ENCODE peak calls at places on chromosomes 6 and 20, in eight cellular contexts. One of them, this sample, is unnamed.

GRCh38 chr20:20763652-20764051 is 51.2 kb upstream of the RALGAPA2 start:
- DNase-seq in kidney epithelial cell: no peak
- DNase-seq in AG10803: no peak
- DNase-seq in AG04449: no peak
- DNase-seq in choroid plexus epithelial cell: no peak
- DNase-seq in endothelial cell: no peak
- DNase-seq in nephron progenitor cell: no peak
- DNase-seq in neural progenitor cell: no peak
- DNase-seq in this sample: no peak

GRCh38 chr20:50415516-50416268 is 94.5 kb upstream of the PTPN1 start:
- DNase-seq in kidney epithelial cell: no peak
- DNase-seq in AG10803: peak
- DNase-seq in AG04449: no peak
- DNase-seq in choroid plexus epithelial cell: peak
- DNase-seq in endothelial cell: no peak
- DNase-seq in nephron progenitor cell: peak
- DNase-seq in neural progenitor cell: peak
- DNase-seq in this sample: no peak

GRCh38 chr20:57478176-57478575 is 46.8 kb downstream of the CTCFL start:
- DNase-seq in kidney epithelial cell: no peak
- DNase-seq in AG10803: no peak
- DNase-seq in AG04449: no peak
- DNase-seq in choroid plexus epithelial cell: no peak
- DNase-seq in endothelial cell: no peak
- DNase-seq in nephron progenitor cell: no peak
- DNase-seq in neural progenitor cell: no peak
- DNase-seq in this sample: no peak

GRCh38 chr6:36040958-36041357 is 13.3 kb downstream of the MAPK14 start:
- DNase-seq in kidney epithelial cell: no peak
- DNase-seq in AG10803: no peak
- DNase-seq in AG04449: no peak
- DNase-seq in choroid plexus epithelial cell: no peak
- DNase-seq in endothelial cell: no peak
- DNase-seq in nephron progenitor cell: no peak
- DNase-seq in neural progenitor cell: no peak
- DNase-seq in this sample: no peak

GRCh38 chr6:90227693-90228092 is 69.0 kb downstream of the BACH2 start:
- DNase-seq in kidney epithelial cell: no peak
- DNase-seq in AG10803: peak
- DNase-seq in AG04449: no peak
- DNase-seq in choroid plexus epithelial cell: no peak
- DNase-seq in endothelial cell: no peak
- DNase-seq in nephron progenitor cell: no peak
- DNase-seq in neural progenitor cell: no peak
- DNase-seq in this sample: no peak

GRCh38 chr6:44442833-44443444 is 55.4 kb downstream of the CDC5L start:
- DNase-seq in kidney epithelial cell: no peak
- DNase-seq in AG10803: no peak
- DNase-seq in AG04449: no peak
- DNase-seq in choroid plexus epithelial cell: no peak
- DNase-seq in endothelial cell: no peak
- DNase-seq in nephron progenitor cell: no peak
- DNase-seq in neural progenitor cell: no peak
- DNase-seq in this sample: no peak

GRCh38 chr6:43093361-43094289 is 17.5 kb downstream of the PTK7 start:
- DNase-seq in kidney epithelial cell: no peak
- DNase-seq in AG10803: peak
- DNase-seq in AG04449: no peak
- DNase-seq in choroid plexus epithelial cell: peak
- DNase-seq in endothelial cell: no peak
- DNase-seq in nephron progenitor cell: no peak
- DNase-seq in neural progenitor cell: no peak
- DNase-seq in this sample: no peak

GRCh38 chr20:63100926-63101699 is 94.3 kb upstream of the BHLHE23 start:
- DNase-seq in kidney epithelial cell: no peak
- DNase-seq in AG10803: no peak
- DNase-seq in AG04449: no peak
- DNase-seq in choroid plexus epithelial cell: no peak
- DNase-seq in endothelial cell: no peak
- DNase-seq in nephron progenitor cell: peak
- DNase-seq in neural progenitor cell: no peak
- DNase-seq in this sample: no peak

GRCh38 chr20:356745-357144 is 9.8 kb downstream of the NRSN2 start:
- DNase-seq in kidney epithelial cell: no peak
- DNase-seq in AG10803: no peak
- DNase-seq in AG04449: no peak
- DNase-seq in choroid plexus epithelial cell: no peak
- DNase-seq in endothelial cell: no peak
- DNase-seq in nephron progenitor cell: no peak
- DNase-seq in neural progenitor cell: no peak
- DNase-seq in this sample: no peak

GRCh38 chr6:2875840-2876207 is 27.3 kb downstream of the SERPINB9 start:
- DNase-seq in kidney epithelial cell: no peak
- DNase-seq in AG10803: no peak
- DNase-seq in AG04449: no peak
- DNase-seq in choroid plexus epithelial cell: peak
- DNase-seq in endothelial cell: no peak
- DNase-seq in nephron progenitor cell: peak
- DNase-seq in neural progenitor cell: peak
- DNase-seq in this sample: peak

GRCh38 chr6:44606506-44606905 is 219.0 kb downstream of the CDC5L start:
- DNase-seq in kidney epithelial cell: no peak
- DNase-seq in AG10803: peak
- DNase-seq in AG04449: no peak
- DNase-seq in choroid plexus epithelial cell: peak
- DNase-seq in endothelial cell: no peak
- DNase-seq in nephron progenitor cell: no peak
- DNase-seq in neural progenitor cell: no peak
- DNase-seq in this sample: no peak

GRCh38 chr6:10180138-10181074 is 234.5 kb downstream of the TFAP2A start:
- DNase-seq in kidney epithelial cell: no peak
- DNase-seq in AG10803: no peak
- DNase-seq in AG04449: no peak
- DNase-seq in choroid plexus epithelial cell: no peak
- DNase-seq in endothelial cell: no peak
- DNase-seq in nephron progenitor cell: no peak
- DNase-seq in neural progenitor cell: no peak
- DNase-seq in this sample: no peak

GRCh38 chr20:29300579-29301551 is 1956.6 kb upstream of the DEFB115 start:
- DNase-seq in kidney epithelial cell: no peak
- DNase-seq in AG10803: no peak
- DNase-seq in AG04449: no peak
- DNase-seq in choroid plexus epithelial cell: no peak
- DNase-seq in endothelial cell: no peak
- DNase-seq in nephron progenitor cell: no peak
- DNase-seq in neural progenitor cell: no peak
- DNase-seq in this sample: no peak

GRCh38 chr6:111122458-111123286 is 35.4 kb downstream of the SLC16A10 start:
- DNase-seq in kidney epithelial cell: no peak
- DNase-seq in AG10803: no peak
- DNase-seq in AG04449: no peak
- DNase-seq in choroid plexus epithelial cell: no peak
- DNase-seq in endothelial cell: no peak
- DNase-seq in nephron progenitor cell: no peak
- DNase-seq in neural progenitor cell: peak
- DNase-seq in this sample: no peak

GRCh38 chr6:110517034-110517433 is 40.6 kb upstream of the SLC22A16 start:
- DNase-seq in kidney epithelial cell: no peak
- DNase-seq in AG10803: no peak
- DNase-seq in AG04449: no peak
- DNase-seq in choroid plexus epithelial cell: no peak
- DNase-seq in endothelial cell: no peak
- DNase-seq in nephron progenitor cell: no peak
- DNase-seq in neural progenitor cell: no peak
- DNase-seq in this sample: no peak

GRCh38 chr6:143583542-143584330 is 72.2 kb upstream of the FUCA2 start:
- DNase-seq in kidney epithelial cell: no peak
- DNase-seq in AG10803: peak
- DNase-seq in AG04449: no peak
- DNase-seq in choroid plexus epithelial cell: peak
- DNase-seq in endothelial cell: no peak
- DNase-seq in nephron progenitor cell: no peak
- DNase-seq in neural progenitor cell: no peak
- DNase-seq in this sample: no peak

GRCh38 chr20:32510601-32511357 is 74.4 kb downstream of the NOL4L start:
- DNase-seq in kidney epithelial cell: no peak
- DNase-seq in AG10803: no peak
- DNase-seq in AG04449: no peak
- DNase-seq in choroid plexus epithelial cell: peak
- DNase-seq in endothelial cell: peak
- DNase-seq in nephron progenitor cell: peak
- DNase-seq in neural progenitor cell: no peak
- DNase-seq in this sample: no peak

GRCh38 chr6:63486196-63486595 is 86.1 kb upstream of the LOC128125822 start:
- DNase-seq in kidney epithelial cell: no peak
- DNase-seq in AG10803: no peak
- DNase-seq in AG04449: no peak
- DNase-seq in choroid plexus epithelial cell: no peak
- DNase-seq in endothelial cell: no peak
- DNase-seq in nephron progenitor cell: no peak
- DNase-seq in neural progenitor cell: no peak
- DNase-seq in this sample: no peak

GRCh38 chr6:122202576-122203137 is 196.8 kb upstream of the HSF2 start:
- DNase-seq in kidney epithelial cell: no peak
- DNase-seq in AG10803: peak
- DNase-seq in AG04449: no peak
- DNase-seq in choroid plexus epithelial cell: no peak
- DNase-seq in endothelial cell: no peak
- DNase-seq in nephron progenitor cell: no peak
- DNase-seq in neural progenitor cell: no peak
- DNase-seq in this sample: no peak

GRCh38 chr6:134063966-134064445 is 11.6 kb upstream of the SLC2A12 start:
- DNase-seq in kidney epithelial cell: peak
- DNase-seq in AG10803: peak
- DNase-seq in AG04449: peak
- DNase-seq in choroid plexus epithelial cell: peak
- DNase-seq in endothelial cell: peak
- DNase-seq in nephron progenitor cell: peak
- DNase-seq in neural progenitor cell: peak
- DNase-seq in this sample: no peak

DNA sequence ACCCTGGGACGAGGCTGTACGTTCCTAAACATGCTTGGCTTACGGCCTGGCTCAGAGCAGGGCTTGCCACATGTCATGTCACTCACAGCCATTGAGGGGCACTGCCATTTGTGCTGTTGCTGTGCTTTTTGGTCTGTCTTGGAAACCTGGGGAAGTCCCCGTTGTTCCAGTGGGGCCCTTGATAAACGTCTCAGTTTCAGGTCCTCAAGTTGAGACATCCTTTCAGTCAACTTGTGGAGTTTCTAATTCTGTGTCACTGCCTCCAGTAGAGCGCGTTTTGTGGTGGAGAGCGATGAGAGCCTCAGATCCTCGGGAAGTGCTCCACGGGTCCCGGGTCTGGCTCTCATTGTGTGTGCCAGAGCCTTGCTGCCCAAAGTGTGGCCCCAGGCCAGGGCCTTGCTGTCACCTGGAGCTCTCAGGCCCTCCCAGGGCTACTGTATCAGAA is 43.0 kb upstream of the CCR6 start:
- DNase-seq in kidney epithelial cell: no peak
- DNase-seq in AG10803: no peak
- DNase-seq in AG04449: no peak
- DNase-seq in choroid plexus epithelial cell: no peak
- DNase-seq in endothelial cell: no peak
- DNase-seq in nephron progenitor cell: no peak
- DNase-seq in neural progenitor cell: no peak
- DNase-seq in this sample: peak
- TF ChIP-seq CTCF in kidney epithelial cell: no peak
- TF ChIP-seq CTCF in AG10803: no peak
- TF ChIP-seq CTCF in AG04449: no peak
- TF ChIP-seq CTCF in choroid plexus epithelial cell: no peak
- TF ChIP-seq CTCF in endothelial cell: no peak
- TF ChIP-seq CTCF in nephron progenitor cell: no peak
- TF ChIP-seq CTCF in neural progenitor cell: peak
- TF ChIP-seq CTCF in this sample: peak

DNA sequence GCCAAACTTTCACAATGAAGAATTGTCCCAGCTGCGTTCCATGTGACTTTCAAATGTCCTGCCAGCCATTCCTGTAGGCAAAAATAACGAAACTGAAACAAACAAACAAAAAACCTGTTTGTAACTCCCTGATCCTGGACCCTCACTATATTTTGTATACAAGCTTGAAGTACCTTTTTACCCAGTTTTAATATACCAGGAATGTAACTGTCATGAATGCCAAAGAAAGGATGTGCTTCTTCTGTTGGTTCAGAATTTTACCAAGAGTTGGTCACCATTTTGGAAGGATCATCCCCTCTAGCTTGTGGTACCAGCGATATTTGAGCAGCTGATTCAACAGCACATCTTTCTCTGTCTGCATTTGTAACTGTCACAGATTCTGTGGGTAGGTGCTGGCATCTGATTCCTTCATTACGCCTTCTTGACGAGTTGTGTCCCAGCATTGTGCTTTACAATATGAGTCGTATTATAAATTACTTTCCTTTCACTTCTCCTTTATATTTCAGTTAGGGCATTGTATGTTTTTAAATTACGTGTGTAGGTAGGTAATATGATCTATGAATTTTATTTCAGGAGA is 93.9 kb downstream of the DLGAP4 start:
- DNase-seq in kidney epithelial cell: no peak
- DNase-seq in AG10803: no peak
- DNase-seq in AG04449: no peak
- DNase-seq in choroid plexus epithelial cell: no peak
- DNase-seq in endothelial cell: no peak
- DNase-seq in nephron progenitor cell: no peak
- DNase-seq in neural progenitor cell: no peak
- DNase-seq in this sample: no peak
- TF ChIP-seq CTCF in kidney epithelial cell: no peak
- TF ChIP-seq CTCF in AG10803: no peak
- TF ChIP-seq CTCF in AG04449: no peak
- TF ChIP-seq CTCF in choroid plexus epithelial cell: no peak
- TF ChIP-seq CTCF in endothelial cell: no peak
- TF ChIP-seq CTCF in nephron progenitor cell: no peak
- TF ChIP-seq CTCF in neural progenitor cell: no peak
- TF ChIP-seq CTCF in this sample: no peak

DNA sequence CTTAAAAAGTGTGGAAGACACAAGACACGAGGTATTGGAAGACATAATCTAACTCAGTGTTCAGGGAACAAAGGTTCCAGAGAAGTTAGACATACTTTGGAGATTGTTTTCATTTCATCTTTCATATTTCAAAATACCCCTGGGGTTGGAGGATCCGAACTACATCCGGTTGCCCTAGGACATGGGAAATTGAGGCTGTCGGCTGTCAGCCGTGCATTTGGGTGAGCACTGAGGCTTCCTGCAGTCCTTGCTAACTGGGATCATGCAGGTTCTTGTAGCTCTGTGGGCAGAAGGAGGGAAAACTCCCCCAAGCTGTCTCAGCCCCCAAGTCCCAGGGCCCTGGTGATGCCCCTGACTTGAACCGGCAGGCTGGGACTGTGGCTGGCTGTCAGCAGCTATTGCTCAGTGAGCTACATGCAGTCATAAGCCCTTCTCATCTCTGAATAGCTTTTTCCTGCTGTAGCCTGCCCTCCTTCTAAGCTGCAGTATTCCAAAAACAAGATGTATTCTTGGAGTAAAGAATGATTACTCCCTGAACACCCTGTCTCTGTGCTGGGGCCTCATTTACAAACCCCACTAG is 17.8 kb downstream of the MTRES1 start:
- DNase-seq in kidney epithelial cell: no peak
- DNase-seq in AG10803: no peak
- DNase-seq in AG04449: no peak
- DNase-seq in choroid plexus epithelial cell: peak
- DNase-seq in endothelial cell: no peak
- DNase-seq in nephron progenitor cell: no peak
- DNase-seq in neural progenitor cell: peak
- DNase-seq in this sample: no peak
- TF ChIP-seq CTCF in kidney epithelial cell: no peak
- TF ChIP-seq CTCF in AG10803: no peak
- TF ChIP-seq CTCF in AG04449: no peak
- TF ChIP-seq CTCF in choroid plexus epithelial cell: no peak
- TF ChIP-seq CTCF in endothelial cell: no peak
- TF ChIP-seq CTCF in nephron progenitor cell: no peak
- TF ChIP-seq CTCF in neural progenitor cell: no peak
- TF ChIP-seq CTCF in this sample: no peak

GRCh38 chr20:45629496-45630100 is at the start of gene WFDC10A:
- DNase-seq in kidney epithelial cell: peak
- DNase-seq in AG10803: peak
- DNase-seq in AG04449: no peak
- DNase-seq in choroid plexus epithelial cell: peak
- DNase-seq in endothelial cell: peak
- DNase-seq in nephron progenitor cell: peak
- DNase-seq in neural progenitor cell: peak
- DNase-seq in this sample: no peak
- TF ChIP-seq CTCF in kidney epithelial cell: peak
- TF ChIP-seq CTCF in AG10803: peak
- TF ChIP-seq CTCF in AG04449: peak
- TF ChIP-seq CTCF in choroid plexus epithelial cell: peak
- TF ChIP-seq CTCF in endothelial cell: peak
- TF ChIP-seq CTCF in nephron progenitor cell: peak
- TF ChIP-seq CTCF in neural progenitor cell: peak
- TF ChIP-seq CTCF in this sample: peak

This sample was measured in activated B cell treated with CpG ODN at 0.5 μM for 24 hours.